ENCODE peak calls at places on chromosomes 7 and 10, in nine cellular contexts. One of them, this sample, is unnamed.

GRCh38 chr10:50545846-50546245 is 77.9 kb downstream of the SGMS1 start:
- DNase-seq in transverse colon: no peak
- DNase-seq in PC-3: no peak
- DNase-seq in HCT116: no peak
- DNase-seq in substantia nigra: no peak
- DNase-seq in GM23248: no peak
- DNase-seq in heart left ventricle: no peak
- DNase-seq in MM.1S: no peak
- DNase-seq in endothelial cell of umbilical vein: no peak
- DNase-seq in this sample: peak

GRCh38 chr10:624605-625334 is 64.7 kb downstream of the DIP2C start:
- DNase-seq in transverse colon: peak
- DNase-seq in PC-3: no peak
- DNase-seq in HCT116: no peak
- DNase-seq in substantia nigra: peak
- DNase-seq in GM23248: peak
- DNase-seq in heart left ventricle: peak
- DNase-seq in MM.1S: no peak
- DNase-seq in endothelial cell of umbilical vein: no peak
- DNase-seq in this sample: peak

GRCh38 chr7:153503093-153503492 is 549.1 kb upstream of the DPP6 start:
- DNase-seq in transverse colon: no peak
- DNase-seq in PC-3: no peak
- DNase-seq in HCT116: no peak
- DNase-seq in substantia nigra: no peak
- DNase-seq in GM23248: no peak
- DNase-seq in heart left ventricle: no peak
- DNase-seq in MM.1S: no peak
- DNase-seq in endothelial cell of umbilical vein: no peak
- DNase-seq in this sample: no peak

GRCh38 chr10:121791761-121792160 is 136.1 kb downstream of the ATE1 start:
- DNase-seq in transverse colon: no peak
- DNase-seq in PC-3: no peak
- DNase-seq in HCT116: no peak
- DNase-seq in substantia nigra: no peak
- DNase-seq in GM23248: no peak
- DNase-seq in heart left ventricle: no peak
- DNase-seq in MM.1S: no peak
- DNase-seq in endothelial cell of umbilical vein: peak
- DNase-seq in this sample: peak

GRCh38 chr7:28061824-28062196 is 118.8 kb downstream of the JAZF1 start:
- DNase-seq in transverse colon: no peak
- DNase-seq in PC-3: no peak
- DNase-seq in HCT116: no peak
- DNase-seq in substantia nigra: no peak
- DNase-seq in GM23248: no peak
- DNase-seq in heart left ventricle: no peak
- DNase-seq in MM.1S: no peak
- DNase-seq in endothelial cell of umbilical vein: no peak
- DNase-seq in this sample: no peak

GRCh38 chr10:122306744-122307143 is 35.6 kb downstream of the BTBD16 start:
- DNase-seq in transverse colon: no peak
- DNase-seq in PC-3: no peak
- DNase-seq in HCT116: no peak
- DNase-seq in substantia nigra: no peak
- DNase-seq in GM23248: no peak
- DNase-seq in heart left ventricle: no peak
- DNase-seq in MM.1S: no peak
- DNase-seq in endothelial cell of umbilical vein: no peak
- DNase-seq in this sample: no peak

GRCh38 chr10:132938472-132939329 is 3.7 kb downstream of the CFAP46 start:
- DNase-seq in transverse colon: no peak
- DNase-seq in PC-3: peak
- DNase-seq in HCT116: no peak
- DNase-seq in substantia nigra: no peak
- DNase-seq in GM23248: peak
- DNase-seq in heart left ventricle: no peak
- DNase-seq in MM.1S: no peak
- DNase-seq in endothelial cell of umbilical vein: no peak
- DNase-seq in this sample: no peak

GRCh38 chr10:121708921-121709625 is 110.8 kb upstream of the FGFR2 start:
- DNase-seq in transverse colon: no peak
- DNase-seq in PC-3: no peak
- DNase-seq in HCT116: no peak
- DNase-seq in substantia nigra: no peak
- DNase-seq in GM23248: no peak
- DNase-seq in heart left ventricle: no peak
- DNase-seq in MM.1S: no peak
- DNase-seq in endothelial cell of umbilical vein: no peak
- DNase-seq in this sample: no peak

GRCh38 chr10:74681917-74682627 is 144.3 kb upstream of the KAT6B start:
- DNase-seq in transverse colon: no peak
- DNase-seq in PC-3: no peak
- DNase-seq in HCT116: no peak
- DNase-seq in substantia nigra: no peak
- DNase-seq in GM23248: peak
- DNase-seq in heart left ventricle: no peak
- DNase-seq in MM.1S: no peak
- DNase-seq in endothelial cell of umbilical vein: no peak
- DNase-seq in this sample: no peak

GRCh38 chr10:87674963-87675362 is 15.3 kb downstream of the PAPSS2 start:
- DNase-seq in transverse colon: no peak
- DNase-seq in PC-3: no peak
- DNase-seq in HCT116: no peak
- DNase-seq in substantia nigra: no peak
- DNase-seq in GM23248: peak
- DNase-seq in heart left ventricle: no peak
- DNase-seq in MM.1S: no peak
- DNase-seq in endothelial cell of umbilical vein: no peak
- DNase-seq in this sample: peak

GRCh38 chr10:90871279-90871760 is 454 bp upstream of the RPP30 start:
- DNase-seq in transverse colon: peak
- DNase-seq in PC-3: no peak
- DNase-seq in HCT116: no peak
- DNase-seq in substantia nigra: peak
- DNase-seq in GM23248: peak
- DNase-seq in heart left ventricle: peak
- DNase-seq in MM.1S: peak
- DNase-seq in endothelial cell of umbilical vein: peak
- DNase-seq in this sample: peak

GRCh38 chr10:58319599-58319998 is 15.2 kb upstream of the UBE2D1 start:
- DNase-seq in transverse colon: no peak
- DNase-seq in PC-3: peak
- DNase-seq in HCT116: no peak
- DNase-seq in substantia nigra: no peak
- DNase-seq in GM23248: no peak
- DNase-seq in heart left ventricle: no peak
- DNase-seq in MM.1S: no peak
- DNase-seq in endothelial cell of umbilical vein: no peak
- DNase-seq in this sample: no peak

GRCh38 chr10:62057359-62057758 is 155.9 kb downstream of the ARID5B start:
- DNase-seq in transverse colon: no peak
- DNase-seq in PC-3: no peak
- DNase-seq in HCT116: no peak
- DNase-seq in substantia nigra: no peak
- DNase-seq in GM23248: peak
- DNase-seq in heart left ventricle: no peak
- DNase-seq in MM.1S: no peak
- DNase-seq in endothelial cell of umbilical vein: no peak
- DNase-seq in this sample: no peak
- H3K27ac ChIP-seq in transverse colon: peak
- H3K27ac ChIP-seq in PC-3: no peak
- H3K27ac ChIP-seq in HCT116: no peak
- H3K27ac ChIP-seq in substantia nigra: peak
- H3K27ac ChIP-seq in GM23248: peak
- H3K27ac ChIP-seq in heart left ventricle: peak
- H3K27ac ChIP-seq in MM.1S: no peak
- H3K27ac ChIP-seq in endothelial cell of umbilical vein: no peak
- H3K27ac ChIP-seq in this sample: peak

GRCh38 chr7:97573065-97573464 is 158.8 kb upstream of the TAC1 start:
- DNase-seq in transverse colon: no peak
- DNase-seq in PC-3: no peak
- DNase-seq in HCT116: no peak
- DNase-seq in substantia nigra: no peak
- DNase-seq in GM23248: no peak
- DNase-seq in heart left ventricle: no peak
- DNase-seq in MM.1S: no peak
- DNase-seq in endothelial cell of umbilical vein: no peak
- DNase-seq in this sample: no peak
- H3K27ac ChIP-seq in transverse colon: no peak
- H3K27ac ChIP-seq in PC-3: no peak
- H3K27ac ChIP-seq in HCT116: no peak
- H3K27ac ChIP-seq in substantia nigra: no peak
- H3K27ac ChIP-seq in GM23248: no peak
- H3K27ac ChIP-seq in heart left ventricle: no peak
- H3K27ac ChIP-seq in MM.1S: no peak
- H3K27ac ChIP-seq in endothelial cell of umbilical vein: no peak
- H3K27ac ChIP-seq in this sample: no peak

DNA sequence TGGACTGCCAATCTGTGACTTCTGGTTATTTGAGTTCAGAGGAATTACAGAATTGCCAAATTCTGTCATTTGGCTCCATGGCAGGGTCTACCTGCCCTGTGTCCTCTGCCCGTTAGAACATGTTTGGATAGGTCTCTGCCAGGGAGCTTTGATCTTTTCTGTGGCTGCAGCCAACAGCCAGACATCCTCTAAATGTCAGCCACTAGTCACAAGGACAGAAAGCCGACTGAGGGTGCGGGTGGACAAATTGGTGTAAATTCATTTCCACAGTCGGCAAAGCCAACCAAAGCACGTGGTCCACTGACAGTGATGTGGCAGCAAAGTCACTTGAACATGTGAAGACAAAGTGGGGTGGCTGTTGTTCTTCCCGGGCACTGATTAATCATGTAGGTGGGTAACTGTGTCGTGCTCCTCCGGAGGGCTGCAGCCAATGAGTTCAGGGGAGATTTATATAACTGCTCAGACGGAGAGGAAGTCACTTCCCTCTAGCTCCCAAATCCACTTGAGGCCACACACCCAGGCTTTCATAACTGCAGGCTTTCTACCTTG is 26.7 kb upstream of the CAMK1D start:
- DNase-seq in transverse colon: no peak
- DNase-seq in PC-3: no peak
- DNase-seq in HCT116: no peak
- DNase-seq in substantia nigra: no peak
- DNase-seq in GM23248: no peak
- DNase-seq in heart left ventricle: no peak
- DNase-seq in MM.1S: no peak
- DNase-seq in endothelial cell of umbilical vein: no peak
- DNase-seq in this sample: no peak
- H3K27ac ChIP-seq in transverse colon: no peak
- H3K27ac ChIP-seq in PC-3: no peak
- H3K27ac ChIP-seq in HCT116: no peak
- H3K27ac ChIP-seq in substantia nigra: no peak
- H3K27ac ChIP-seq in GM23248: no peak
- H3K27ac ChIP-seq in heart left ventricle: no peak
- H3K27ac ChIP-seq in MM.1S: no peak
- H3K27ac ChIP-seq in endothelial cell of umbilical vein: no peak
- H3K27ac ChIP-seq in this sample: no peak

DNA sequence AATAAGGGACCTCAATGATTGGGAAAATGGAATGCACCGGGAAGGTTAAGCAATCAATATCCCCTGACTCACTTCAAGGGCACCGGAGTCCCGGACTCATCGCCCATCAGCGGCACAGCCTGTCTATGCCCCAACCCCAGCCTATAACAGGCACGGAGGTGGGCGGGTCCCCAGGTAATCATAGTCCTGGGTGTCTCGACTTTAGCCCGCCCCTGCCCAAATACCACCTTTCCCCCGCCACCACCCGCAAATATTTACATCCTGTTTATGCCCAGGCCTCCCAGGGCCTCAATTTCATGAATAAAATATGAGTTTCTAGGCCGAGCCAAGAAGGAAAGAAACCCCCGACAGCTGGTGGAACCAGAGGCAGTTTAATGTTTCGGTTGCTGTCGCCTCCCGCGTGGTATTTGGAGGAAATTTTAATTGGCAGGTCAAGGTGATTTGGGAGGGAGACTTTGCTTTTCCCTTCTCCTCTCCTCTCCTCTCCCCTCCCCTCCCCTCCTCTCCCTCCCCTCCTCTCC is 15.6 kb upstream of the RFC2 start:
- DNase-seq in transverse colon: peak
- DNase-seq in PC-3: peak
- DNase-seq in HCT116: peak
- DNase-seq in substantia nigra: peak
- DNase-seq in GM23248: peak
- DNase-seq in heart left ventricle: peak
- DNase-seq in MM.1S: peak
- DNase-seq in endothelial cell of umbilical vein: peak
- DNase-seq in this sample: peak
- H3K27ac ChIP-seq in transverse colon: peak
- H3K27ac ChIP-seq in PC-3: no peak
- H3K27ac ChIP-seq in HCT116: no peak
- H3K27ac ChIP-seq in substantia nigra: peak
- H3K27ac ChIP-seq in GM23248: no peak
- H3K27ac ChIP-seq in heart left ventricle: no peak
- H3K27ac ChIP-seq in MM.1S: no peak
- H3K27ac ChIP-seq in endothelial cell of umbilical vein: no peak
- H3K27ac ChIP-seq in this sample: no peak

DNA sequence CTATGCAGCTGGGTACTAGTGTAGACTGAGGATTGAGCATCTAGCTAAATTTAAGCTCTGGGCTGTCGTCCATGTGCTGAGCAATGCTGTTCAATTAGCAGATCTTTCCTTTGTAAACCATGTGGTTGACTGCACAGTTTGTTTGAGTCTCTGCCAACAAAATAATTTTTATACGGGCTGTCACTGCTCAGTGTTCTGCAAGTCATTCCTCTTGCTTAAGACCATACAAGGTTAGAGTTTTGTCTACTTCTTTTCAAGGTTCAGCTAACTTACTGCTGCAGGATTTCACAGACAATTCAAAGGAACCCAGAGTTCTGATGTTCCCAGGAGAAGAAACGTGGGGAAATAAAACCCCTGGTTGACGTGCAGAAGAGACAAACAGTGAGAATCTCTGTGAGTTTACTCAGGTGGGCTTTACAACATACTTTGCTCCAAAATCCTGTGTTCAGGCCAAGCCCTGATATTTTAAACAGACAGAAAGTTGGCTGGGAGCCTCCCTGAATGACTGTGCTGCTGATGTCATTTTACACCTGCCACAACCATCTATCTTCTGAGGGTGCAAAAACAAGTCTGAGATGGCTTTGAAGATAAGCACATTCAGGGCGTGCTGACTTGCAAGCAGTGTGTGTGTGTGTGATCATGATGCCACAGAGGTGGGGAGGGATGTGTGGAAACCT is 177.1 kb upstream of the SVIL start:
- DNase-seq in transverse colon: peak
- DNase-seq in PC-3: peak
- DNase-seq in HCT116: no peak
- DNase-seq in substantia nigra: no peak
- DNase-seq in GM23248: peak
- DNase-seq in heart left ventricle: peak
- DNase-seq in MM.1S: no peak
- DNase-seq in endothelial cell of umbilical vein: peak
- DNase-seq in this sample: peak
- H3K27ac ChIP-seq in transverse colon: peak
- H3K27ac ChIP-seq in PC-3: peak
- H3K27ac ChIP-seq in HCT116: no peak
- H3K27ac ChIP-seq in substantia nigra: no peak
- H3K27ac ChIP-seq in GM23248: peak
- H3K27ac ChIP-seq in heart left ventricle: peak
- H3K27ac ChIP-seq in MM.1S: no peak
- H3K27ac ChIP-seq in endothelial cell of umbilical vein: no peak
- H3K27ac ChIP-seq in this sample: peak